ENCODE peak calls at places on chromosome 14, in four cellular contexts. W is activated naive CD8-positive, alpha-beta T cell treated with anti-CD3 and anti-CD28 coated beads, Interleukin-2, amount 50 U/mL, for 24 hours; Z is left lobe of liver; D is stimulated activated naive CD8-positive, alpha-beta T cell treated with anti-CD3 and anti-CD28 coated beads, Interleukin-15, Interleukin-2, amounts not matched to agents 100 U/mL and 50 U/mL, for 24 hours. T is an unnamed sample.

GRCh38 chr14:99704037-99704436 is 19.9 kb downstream of the CYP46A1 start:
- ATAC-seq in W (no peak), D (no peak), Z (no peak), T (no peak)

GRCh38 chr14:102510616-102511520 is 1.3 kb upstream of the ANKRD9 start:
- ATAC-seq in D (no peak), Z (no peak), W (no peak), T (no peak)

GRCh38 chr14:89540009-89540829 is 123.2 kb upstream of the FOXN3 start:
- ATAC-seq in W (no peak), Z (no peak), D (no peak), T (no peak)

GRCh38 chr14:102046337-102047278 is 40.2 kb downstream of the HSP90AA1 start:
- ATAC-seq in D (peak), W (peak), Z (peak), T (peak)

GRCh38 chr14:81423504-81423903 is 23.4 kb upstream of the STON2 start:
- ATAC-seq in D (no peak), Z (peak), W (no peak), T (no peak)

GRCh38 chr14:100616854-100617714 is 29.9 kb upstream of the BEGAIN start:
- ATAC-seq in D (no peak), W (no peak), Z (peak), T (peak)

GRCh38 chr14:62364161-62364560 is 601.9 kb downstream of the SNAPC1 start:
- ATAC-seq in D (no peak), Z (no peak), W (no peak), T (no peak)

GRCh38 chr14:39469094-39469710 is 37.0 kb upstream of the FBXO33 start:
- ATAC-seq in D (peak), W (peak), Z (no peak), T (peak)

GRCh38 chr14:69002069-69002468 is 23.0 kb upstream of the ACTN1 start:
- ATAC-seq in Z (peak), W (no peak), D (no peak), T (peak)

GRCh38 chr14:72129283-72129682 is 197.1 kb downstream of the RGS6 start:
- ATAC-seq in Z (peak), D (no peak), W (no peak), T (no peak)

GRCh38 chr14:68243441-68244010 is 423.9 kb downstream of the RAD51B start:
- ATAC-seq in W (no peak), Z (no peak), D (no peak), T (no peak)

GRCh38 chr14:24659916-24660570 is 26.1 kb upstream of the GZMB start:
- ATAC-seq in W (peak), D (peak), Z (no peak), T (peak)

GRCh38 chr14:64807588-64807987 is 72.1 kb downstream of the SPTB start:
- ATAC-seq in D (no peak), Z (no peak), W (no peak), T (no peak)

GRCh38 chr14:48430805-48431204 is 755.4 kb upstream of the MDGA2 start:
- ATAC-seq in D (no peak), Z (no peak), W (no peak), T (no peak)

GRCh38 chr14:90159147-90159546 is 97.2 kb upstream of the PSMC1 start:
- ATAC-seq in D (no peak), Z (no peak), W (no peak), T (no peak)

GRCh38 chr14:106013879-106014376 is 487.5 kb downstream of the TMEM121 start:
- ATAC-seq in W (peak), Z (no peak), D (peak), T (peak)

GRCh38 chr14:85221832-85222231 is 308.1 kb upstream of the FLRT2 start:
- ATAC-seq in W (no peak), Z (no peak), D (no peak), T (no peak)

T was measured in activated T-helper 17 cell treated with anti-CD3 and anti-CD28 coated beads, Interleukin-2, amount 50 U/mL, for 72 hours.